ENCODE peak calls at places on chromosomes 7 and 10, in nine cellular contexts. One of them, this sample, is unnamed.

GRCh38 chr10:7763929-7764328 is 23.9 kb downstream of the KIN start:
- DNase-seq in epithelial cell of esophagus: no peak
- DNase-seq in fibroblast of the aortic adventitia: peak; percentile 46
- DNase-seq in HepG2: no peak
- DNase-seq in osteocyte: no peak
- DNase-seq in cardiac fibroblast: peak; percentile 63
- DNase-seq in lung: no peak
- DNase-seq in GM13977: no peak
- DNase-seq in breast epithelium: no peak
- DNase-seq in this sample: no peak

GRCh38 chr10:94286898-94287297 is 75.8 kb downstream of the NOC3L start:
- DNase-seq in HepG2: no peak
- DNase-seq in cardiac fibroblast: no peak
- DNase-seq in GM13977: no peak
- DNase-seq in epithelial cell of esophagus: no peak
- DNase-seq in lung: no peak
- DNase-seq in breast epithelium: no peak
- DNase-seq in osteocyte: no peak
- DNase-seq in fibroblast of the aortic adventitia: peak; percentile 16
- DNase-seq in this sample: no peak

GRCh38 chr7:117458977-117459583 is 20.7 kb upstream of the CFTR start:
- DNase-seq in osteocyte: no peak
- DNase-seq in cardiac fibroblast: peak; percentile 56
- DNase-seq in lung: no peak
- DNase-seq in GM13977: peak; percentile 23
- DNase-seq in fibroblast of the aortic adventitia: peak; percentile 59
- DNase-seq in HepG2: peak; percentile 18
- DNase-seq in epithelial cell of esophagus: peak; percentile 39
- DNase-seq in breast epithelium: no peak
- DNase-seq in this sample: no peak

GRCh38 chr10:24722676-24723385 is 856 bp downstream of the ARHGAP21 start:
- DNase-seq in epithelial cell of esophagus: peak; percentile 39
- DNase-seq in HepG2: peak; percentile 41
- DNase-seq in fibroblast of the aortic adventitia: peak; percentile 65
- DNase-seq in GM13977: peak; percentile 75
- DNase-seq in lung: peak; percentile 42
- DNase-seq in breast epithelium: no peak
- DNase-seq in osteocyte: peak; percentile 90
- DNase-seq in cardiac fibroblast: peak; percentile 64
- DNase-seq in this sample: peak; percentile 68

GRCh38 chr10:124217906-124218769 is 124.7 kb upstream of the CHST15 start:
- DNase-seq in cardiac fibroblast: no peak
- DNase-seq in fibroblast of the aortic adventitia: no peak
- DNase-seq in GM13977: no peak
- DNase-seq in osteocyte: no peak
- DNase-seq in epithelial cell of esophagus: peak; percentile 79
- DNase-seq in HepG2: no peak
- DNase-seq in breast epithelium: no peak
- DNase-seq in lung: no peak
- DNase-seq in this sample: no peak

GRCh38 chr10:46265981-46266505 is 20.8 kb upstream of the ANTXRL start:
- DNase-seq in breast epithelium: no peak
- DNase-seq in cardiac fibroblast: no peak
- DNase-seq in GM13977: no peak
- DNase-seq in fibroblast of the aortic adventitia: no peak
- DNase-seq in epithelial cell of esophagus: no peak
- DNase-seq in osteocyte: peak; percentile 73
- DNase-seq in HepG2: no peak
- DNase-seq in lung: no peak
- DNase-seq in this sample: peak; percentile 33

GRCh38 chr10:102121739-102122372 is 1.7 kb upstream of the LDB1 start:
- DNase-seq in GM13977: no peak
- DNase-seq in fibroblast of the aortic adventitia: peak; percentile 47
- DNase-seq in epithelial cell of esophagus: no peak
- DNase-seq in lung: no peak
- DNase-seq in breast epithelium: no peak
- DNase-seq in osteocyte: no peak
- DNase-seq in cardiac fibroblast: peak; percentile 77
- DNase-seq in HepG2: no peak
- DNase-seq in this sample: no peak

GRCh38 chr7:100441641-100442535 is 5.6 kb upstream of the PPP1R35 start:
- DNase-seq in HepG2: no peak
- DNase-seq in lung: no peak
- DNase-seq in osteocyte: no peak
- DNase-seq in breast epithelium: peak; percentile 12
- DNase-seq in epithelial cell of esophagus: no peak
- DNase-seq in cardiac fibroblast: no peak
- DNase-seq in GM13977: no peak
- DNase-seq in fibroblast of the aortic adventitia: no peak
- DNase-seq in this sample: no peak

GRCh38 chr7:154690411-154690810 is 312.5 kb downstream of the PAXIP1 start:
- DNase-seq in fibroblast of the aortic adventitia: no peak
- DNase-seq in lung: no peak
- DNase-seq in epithelial cell of esophagus: no peak
- DNase-seq in breast epithelium: no peak
- DNase-seq in osteocyte: no peak
- DNase-seq in GM13977: no peak
- DNase-seq in HepG2: no peak
- DNase-seq in cardiac fibroblast: no peak
- DNase-seq in this sample: no peak

GRCh38 chr7:154688952-154689351 is 314.0 kb downstream of the PAXIP1 start:
- DNase-seq in breast epithelium: no peak
- DNase-seq in osteocyte: no peak
- DNase-seq in lung: no peak
- DNase-seq in GM13977: no peak
- DNase-seq in fibroblast of the aortic adventitia: no peak
- DNase-seq in HepG2: no peak
- DNase-seq in epithelial cell of esophagus: no peak
- DNase-seq in cardiac fibroblast: no peak
- DNase-seq in this sample: no peak

GRCh38 chr7:154695836-154696235 is 307.1 kb downstream of the PAXIP1 start:
- DNase-seq in HepG2: no peak
- DNase-seq in osteocyte: no peak
- DNase-seq in lung: no peak
- DNase-seq in epithelial cell of esophagus: no peak
- DNase-seq in GM13977: no peak
- DNase-seq in breast epithelium: no peak
- DNase-seq in fibroblast of the aortic adventitia: no peak
- DNase-seq in cardiac fibroblast: no peak
- DNase-seq in this sample: no peak

GRCh38 chr7:154696556-154696955 is 306.4 kb downstream of the PAXIP1 start:
- DNase-seq in cardiac fibroblast: no peak
- DNase-seq in lung: no peak
- DNase-seq in HepG2: no peak
- DNase-seq in GM13977: no peak
- DNase-seq in epithelial cell of esophagus: no peak
- DNase-seq in osteocyte: no peak
- DNase-seq in fibroblast of the aortic adventitia: no peak
- DNase-seq in breast epithelium: no peak
- DNase-seq in this sample: no peak

DNA sequence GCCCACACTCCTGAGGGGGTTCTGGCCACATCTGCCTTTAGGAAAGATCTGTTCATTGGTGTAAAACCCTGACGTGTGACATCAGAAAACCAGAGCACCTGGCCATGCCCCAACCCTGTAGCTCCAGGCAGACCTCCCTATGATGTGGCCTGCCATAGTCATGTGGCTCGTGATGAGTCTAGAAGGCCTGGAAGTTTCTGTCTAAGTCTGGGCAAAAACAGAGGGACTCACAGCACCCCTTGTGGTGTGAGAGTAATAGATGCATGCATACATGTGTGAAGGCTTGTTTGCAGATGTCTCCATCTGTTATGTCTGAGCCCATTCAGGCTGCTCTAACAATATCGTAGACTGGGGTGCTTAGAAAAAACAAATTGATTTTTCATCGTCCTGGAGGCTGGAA is 309.3 kb downstream of the PAXIP1 start:
- DNase-seq in breast epithelium: no peak
- DNase-seq in epithelial cell of esophagus: no peak
- DNase-seq in HepG2: no peak
- DNase-seq in cardiac fibroblast: no peak
- DNase-seq in fibroblast of the aortic adventitia: no peak
- DNase-seq in osteocyte: no peak
- DNase-seq in GM13977: no peak
- DNase-seq in lung: no peak
- DNase-seq in this sample: no peak
- TF ChIP-seq CTCF in breast epithelium: no peak
- TF ChIP-seq CTCF in epithelial cell of esophagus: no peak
- TF ChIP-seq CTCF in HepG2: no peak
- TF ChIP-seq CTCF in cardiac fibroblast: no peak
- TF ChIP-seq CTCF in fibroblast of the aortic adventitia: no peak
- TF ChIP-seq CTCF in osteocyte: no peak
- TF ChIP-seq CTCF in GM13977: no peak
- TF ChIP-seq CTCF in lung: no peak
- TF ChIP-seq CTCF in this sample: no peak

GRCh38 chr7:55174856-55175255 is 156.0 kb downstream of the EGFR start:
- DNase-seq in HepG2: no peak
- DNase-seq in epithelial cell of esophagus: no peak
- DNase-seq in osteocyte: peak; percentile 30
- DNase-seq in breast epithelium: no peak
- DNase-seq in lung: no peak
- DNase-seq in fibroblast of the aortic adventitia: peak; percentile 20
- DNase-seq in cardiac fibroblast: no peak
- DNase-seq in GM13977: no peak
- DNase-seq in this sample: no peak

GRCh38 chr7:55172881-55173609 is 154.2 kb downstream of the EGFR start:
- DNase-seq in HepG2: no peak
- DNase-seq in epithelial cell of esophagus: peak; percentile 40
- DNase-seq in cardiac fibroblast: no peak
- DNase-seq in breast epithelium: no peak
- DNase-seq in GM13977: no peak
- DNase-seq in osteocyte: peak; percentile 71
- DNase-seq in lung: no peak
- DNase-seq in fibroblast of the aortic adventitia: no peak
- DNase-seq in this sample: no peak

GRCh38 chr7:55172161-55172560 is 153.3 kb downstream of the EGFR start:
- DNase-seq in epithelial cell of esophagus: no peak
- DNase-seq in cardiac fibroblast: no peak
- DNase-seq in HepG2: no peak
- DNase-seq in GM13977: no peak
- DNase-seq in fibroblast of the aortic adventitia: no peak
- DNase-seq in lung: no peak
- DNase-seq in osteocyte: no peak
- DNase-seq in breast epithelium: no peak
- DNase-seq in this sample: no peak

GRCh38 chr7:55173671-55174070 is 154.9 kb downstream of the EGFR start:
- DNase-seq in lung: no peak
- DNase-seq in fibroblast of the aortic adventitia: no peak
- DNase-seq in HepG2: no peak
- DNase-seq in breast epithelium: no peak
- DNase-seq in osteocyte: peak; percentile 69
- DNase-seq in epithelial cell of esophagus: no peak
- DNase-seq in GM13977: no peak
- DNase-seq in cardiac fibroblast: no peak
- DNase-seq in this sample: no peak

DNA sequence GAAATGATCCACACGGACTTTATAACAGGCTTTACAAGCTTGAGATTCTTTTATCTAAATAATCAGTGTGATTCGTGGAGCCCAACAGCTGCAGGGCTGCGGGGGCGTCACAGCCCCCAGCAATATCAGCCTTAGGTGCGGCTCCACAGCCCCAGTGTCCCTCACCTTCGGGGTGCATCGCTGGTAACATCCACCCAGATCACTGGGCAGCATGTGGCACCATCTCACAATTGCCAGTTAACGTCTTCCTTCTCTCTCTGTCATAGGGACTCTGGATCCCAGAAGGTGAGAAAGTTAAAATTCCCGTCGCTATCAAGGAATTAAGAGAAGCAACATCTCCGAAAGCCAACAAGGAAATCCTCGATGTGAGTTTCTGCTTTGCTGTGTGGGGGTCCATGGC is 155.6 kb downstream of the EGFR start:
- DNase-seq in lung: no peak
- DNase-seq in fibroblast of the aortic adventitia: no peak
- DNase-seq in HepG2: no peak
- DNase-seq in epithelial cell of esophagus: no peak
- DNase-seq in cardiac fibroblast: no peak
- DNase-seq in osteocyte: peak; percentile 60
- DNase-seq in breast epithelium: no peak
- DNase-seq in GM13977: no peak
- DNase-seq in this sample: no peak
- TF ChIP-seq CTCF in lung: no peak
- TF ChIP-seq CTCF in fibroblast of the aortic adventitia: no peak
- TF ChIP-seq CTCF in HepG2: no peak
- TF ChIP-seq CTCF in epithelial cell of esophagus: no peak
- TF ChIP-seq CTCF in cardiac fibroblast: no peak
- TF ChIP-seq CTCF in osteocyte: no peak
- TF ChIP-seq CTCF in breast epithelium: no peak
- TF ChIP-seq CTCF in GM13977: no peak
- TF ChIP-seq CTCF in this sample: no peak

GRCh38 chr10:79267449-79267848 is 79.8 kb upstream of the PPIF start:
- DNase-seq in fibroblast of the aortic adventitia: no peak
- DNase-seq in HepG2: no peak
- DNase-seq in osteocyte: no peak
- DNase-seq in lung: no peak
- DNase-seq in epithelial cell of esophagus: no peak
- DNase-seq in breast epithelium: no peak
- DNase-seq in GM13977: no peak
- DNase-seq in cardiac fibroblast: no peak
- DNase-seq in this sample: no peak
- TF ChIP-seq CTCF in fibroblast of the aortic adventitia: peak; percentile 13
- TF ChIP-seq CTCF in HepG2: no peak
- TF ChIP-seq CTCF in osteocyte: peak; percentile 13
- TF ChIP-seq CTCF in lung: no peak
- TF ChIP-seq CTCF in epithelial cell of esophagus: no peak
- TF ChIP-seq CTCF in breast epithelium: no peak
- TF ChIP-seq CTCF in GM13977: peak; percentile 32
- TF ChIP-seq CTCF in cardiac fibroblast: no peak
- TF ChIP-seq CTCF in this sample: no peak

GRCh38 chr7:69799990-69800389 is 201.7 kb downstream of the AUTS2 start:
- DNase-seq in breast epithelium: no peak
- DNase-seq in osteocyte: no peak
- DNase-seq in fibroblast of the aortic adventitia: no peak
- DNase-seq in cardiac fibroblast: no peak
- DNase-seq in lung: no peak
- DNase-seq in GM13977: no peak
- DNase-seq in HepG2: no peak
- DNase-seq in epithelial cell of esophagus: no peak
- DNase-seq in this sample: no peak

GRCh38 chr7:69799048-69799697 is 200.9 kb downstream of the AUTS2 start:
- DNase-seq in lung: no peak
- DNase-seq in epithelial cell of esophagus: no peak
- DNase-seq in breast epithelium: no peak
- DNase-seq in cardiac fibroblast: no peak
- DNase-seq in fibroblast of the aortic adventitia: no peak
- DNase-seq in osteocyte: no peak
- DNase-seq in GM13977: no peak
- DNase-seq in HepG2: no peak
- DNase-seq in this sample: no peak

GRCh38 chr7:69800495-69800894 is 202.2 kb downstream of the AUTS2 start:
- DNase-seq in cardiac fibroblast: peak; percentile 48
- DNase-seq in HepG2: no peak
- DNase-seq in fibroblast of the aortic adventitia: peak; percentile 51
- DNase-seq in epithelial cell of esophagus: no peak
- DNase-seq in GM13977: no peak
- DNase-seq in osteocyte: no peak
- DNase-seq in lung: peak; percentile 64
- DNase-seq in breast epithelium: no peak
- DNase-seq in this sample: no peak

GRCh38 chr7:69803699-69804516 is 205.6 kb downstream of the AUTS2 start:
- DNase-seq in cardiac fibroblast: no peak
- DNase-seq in fibroblast of the aortic adventitia: no peak
- DNase-seq in breast epithelium: no peak
- DNase-seq in GM13977: peak; percentile 63
- DNase-seq in epithelial cell of esophagus: no peak
- DNase-seq in lung: no peak
- DNase-seq in HepG2: no peak
- DNase-seq in osteocyte: no peak
- DNase-seq in this sample: no peak

GRCh38 chr7:69801729-69802688 is 203.7 kb downstream of the AUTS2 start:
- DNase-seq in epithelial cell of esophagus: no peak
- DNase-seq in osteocyte: no peak
- DNase-seq in GM13977: no peak
- DNase-seq in breast epithelium: no peak
- DNase-seq in cardiac fibroblast: no peak
- DNase-seq in HepG2: no peak
- DNase-seq in fibroblast of the aortic adventitia: no peak
- DNase-seq in lung: no peak
- DNase-seq in this sample: no peak
- TF ChIP-seq CTCF in epithelial cell of esophagus: no peak
- TF ChIP-seq CTCF in osteocyte: no peak
- TF ChIP-seq CTCF in GM13977: no peak
- TF ChIP-seq CTCF in breast epithelium: no peak
- TF ChIP-seq CTCF in cardiac fibroblast: no peak
- TF ChIP-seq CTCF in HepG2: no peak
- TF ChIP-seq CTCF in fibroblast of the aortic adventitia: no peak
- TF ChIP-seq CTCF in lung: no peak
- TF ChIP-seq CTCF in this sample: no peak

This sample was measured in mesothelial cell of epicardium.